ENCODE peak calls at places on chromosomes 12 and 14, in nine cellular contexts. G is CD8-positive, alpha-beta memory T cell; P is Peyer's patch; O is ovary; D is tibial nerve; Q is mesendoderm; J is right cardiac atrium; K is aorta; E is CD4-positive, alpha-beta memory T cell. L is an unnamed sample.
A peak's percentile ranks its signal among the peaks of the same experiment; 100 is the strongest.

GRCh38 chr12:108720757-108721514 is 10.4 kb downstream of the CORO1C start:
- DNase-seq in D (no peak), E (no peak), J (no peak), Q (peak; percentile 66), O (no peak), G (no peak), P (no peak), K (no peak), L (peak; percentile 63)

GRCh38 chr12:90304231-90304630 is 595.6 kb upstream of the ATP2B1 start:
- DNase-seq in G (no peak), P (no peak), K (no peak), O (no peak), D (no peak), E (no peak), Q (no peak), J (no peak), L (peak; percentile 89)

GRCh38 chr12:83827193-83827592 is 1085.4 kb downstream of the SLC6A15 start:
- DNase-seq in P (no peak), J (no peak), G (no peak), Q (no peak), D (no peak), O (no peak), K (no peak), E (no peak), L (no peak)

GRCh38 chr12:111438501-111438900 is 32.8 kb downstream of the SH2B3 start:
- DNase-seq in D (no peak), O (no peak), K (peak; percentile 75), P (no peak), G (peak; percentile 84), J (no peak), E (peak; percentile 47), Q (peak; percentile 35), L (peak; percentile 39)

GRCh38 chr14:100246809-100247428 is 8.0 kb downstream of the YY1 start:
- DNase-seq in E (peak; percentile 48), O (no peak), J (no peak), G (no peak), Q (peak; percentile 89), K (no peak), P (no peak), D (no peak), L (peak; percentile 36)

GRCh38 chr12:52245259-52245961 is 12.4 kb downstream of the KRT7 start:
- DNase-seq in J (no peak), O (no peak), Q (no peak), G (no peak), K (no peak), D (no peak), P (no peak), E (no peak), L (peak; percentile 29)

GRCh38 chr12:77925536-77926108 is 94.9 kb downstream of the NAV3 start:
- DNase-seq in K (peak; percentile 60), Q (peak; percentile 95), J (peak; percentile 76), E (no peak), D (peak; percentile 34), P (peak; percentile 44), O (peak; percentile 75), G (no peak), L (peak; percentile 52)

GRCh38 chr14:91511014-91511466 is 930 bp upstream of the PPP4R3A start:
- DNase-seq in E (no peak), O (no peak), J (no peak), G (no peak), Q (peak; percentile 55), K (no peak), P (no peak), D (no peak), L (no peak)

GRCh38 chr12:94616217-94616729 is 34.1 kb downstream of the TMCC3 start:
- DNase-seq in J (no peak), Q (peak; percentile 82), P (peak; percentile 79), O (no peak), D (no peak), E (no peak), G (no peak), K (no peak), L (peak; percentile 24)

GRCh38 chr14:56555921-56556570 is 23.6 kb upstream of the TMEM260 start:
- DNase-seq in D (no peak), O (no peak), P (no peak), E (no peak), Q (peak; percentile 89), G (no peak), K (no peak), J (no peak), L (no peak)

GRCh38 chr12:116982721-116983502 is 72.2 kb downstream of the FBXW8 start:
- DNase-seq in J (no peak), P (no peak), D (no peak), K (peak; percentile 60), O (no peak), G (no peak), E (no peak), Q (peak; percentile 13), L (peak; percentile 74)

GRCh38 chr12:2581293-2582045 is 213.3 kb upstream of the FKBP4 start:
- DNase-seq in E (no peak), P (no peak), J (no peak), Q (no peak), O (no peak), K (no peak), G (no peak), D (no peak), L (no peak)

GRCh38 chr14:50285861-50286260 is 26.2 kb downstream of the L2HGDH start:
- DNase-seq in D (no peak), J (no peak), K (no peak), O (no peak), Q (no peak), P (no peak), G (no peak), E (no peak), L (no peak)

GRCh38 chr12:124441443-124442190 is 125.8 kb downstream of the NCOR2 start:
- DNase-seq in Q (no peak), K (peak; percentile 75), J (peak; percentile 56), P (no peak), G (no peak), D (no peak), E (no peak), O (no peak), L (no peak)

GRCh38 chr12:2998789-2999264 is 39.6 kb downstream of the TEAD4 start:
- DNase-seq in E (no peak), P (peak; percentile 39), D (no peak), K (peak; percentile 79), G (no peak), J (peak; percentile 59), Q (peak; percentile 79), O (peak; percentile 69), L (no peak)

GRCh38 chr12:71605034-71605433 is 58.6 kb downstream of the ZFC3H1 start:
- DNase-seq in E (no peak), P (no peak), D (no peak), Q (no peak), G (no peak), J (no peak), O (no peak), K (no peak), L (no peak)

GRCh38 chr14:83777516-83777915 is 1752.4 kb upstream of the FLRT2 start:
- DNase-seq in O (no peak), J (no peak), P (no peak), Q (no peak), E (no peak), K (no peak), D (no peak), G (no peak), L (no peak)
- H3K4me1 ChIP-seq in O (no peaks in the 10 kb centered on the region), J (no peaks in the 10 kb centered on the region), P (no peaks in the 10 kb centered on the region), Q (no peaks in the 10 kb centered on the region), E (no peaks in the 10 kb centered on the region), K (no peaks in the 10 kb centered on the region), D (no peaks in the 10 kb centered on the region), G (no peaks in the 10 kb centered on the region), L (no peaks in the 10 kb centered on the region)

GRCh38 chr12:119710374-119710773 is 42.4 kb downstream of the PRKAB1 start:
- DNase-seq in K (no peak), O (no peak), E (no peak), Q (no peak), J (no peak), P (no peak), G (no peak), D (no peak), L (no peak)
- H3K27ac ChIP-seq in K (no peak overlapping the region), O (no peak overlapping the region), E (no peak overlapping the region), Q (no peak overlapping the region), J (no peak overlapping the region), P (no peak overlapping the region), G (no peak overlapping the region), D (no peak overlapping the region), L (no peak overlapping the region)

DNA sequence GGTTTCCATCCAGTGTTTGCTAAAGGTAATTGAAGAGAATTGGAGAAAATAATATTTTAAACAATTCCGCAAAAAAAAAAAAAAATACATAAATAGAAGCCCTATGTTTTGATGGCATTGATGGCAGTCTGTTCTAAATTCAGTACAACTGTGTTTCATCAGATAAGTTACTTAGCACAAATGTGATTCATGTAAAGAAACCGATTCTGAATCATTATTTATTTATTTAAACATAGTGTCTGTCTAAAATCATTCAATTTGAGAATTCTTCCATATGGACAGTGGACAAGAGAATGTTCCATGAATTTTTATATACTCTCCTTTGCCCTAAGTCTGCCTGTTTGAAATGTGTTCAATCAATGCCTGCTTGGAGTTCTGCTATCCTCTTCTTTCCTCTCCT is 126.5 kb downstream of the PDE3A start:
- DNase-seq in G (no peak), K (no peak), E (no peak), D (no peak), O (no peak), J (no peak), P (no peak), Q (no peak), L (no peak)
- H3K4me1 ChIP-seq in G (no peaks in the 10 kb centered on the region), K (peaks cover 16% of the 10 kb centered on the region), E (no peaks in the 10 kb centered on the region), D (no peaks in the 10 kb centered on the region), O (peaks cover 6% of the 10 kb centered on the region), J (peaks cover 2% of the 10 kb centered on the region), P (no peaks in the 10 kb centered on the region), Q (no peaks in the 10 kb centered on the region), L (peaks cover 7% of the 10 kb centered on the region)

GRCh38 chr12:64323476-64324225 is 66.9 kb downstream of the C12orf56 start:
- DNase-seq in J (no peak), G (no peak), P (no peak), Q (peak; percentile 54), O (no peak), D (no peak), K (no peak), E (no peak), L (peak; percentile 63)

GRCh38 chr12:64323006-64323405 is 67.6 kb downstream of the C12orf56 start:
- DNase-seq in O (no peak), K (no peak), J (no peak), E (no peak), D (no peak), Q (no peak), P (no peak), G (no peak), L (no peak)

GRCh38 chr12:64325055-64325454 is 65.5 kb downstream of the C12orf56 start:
- DNase-seq in Q (no peak), O (no peak), D (no peak), P (no peak), K (no peak), J (no peak), G (no peak), E (no peak), L (no peak)

GRCh38 chr12:64318605-64319004 is 72.0 kb downstream of the C12orf56 start:
- DNase-seq in K (no peak), P (no peak), O (no peak), J (no peak), Q (peak; percentile 88), D (no peak), E (no peak), G (no peak), L (peak; percentile 36)

DNA sequence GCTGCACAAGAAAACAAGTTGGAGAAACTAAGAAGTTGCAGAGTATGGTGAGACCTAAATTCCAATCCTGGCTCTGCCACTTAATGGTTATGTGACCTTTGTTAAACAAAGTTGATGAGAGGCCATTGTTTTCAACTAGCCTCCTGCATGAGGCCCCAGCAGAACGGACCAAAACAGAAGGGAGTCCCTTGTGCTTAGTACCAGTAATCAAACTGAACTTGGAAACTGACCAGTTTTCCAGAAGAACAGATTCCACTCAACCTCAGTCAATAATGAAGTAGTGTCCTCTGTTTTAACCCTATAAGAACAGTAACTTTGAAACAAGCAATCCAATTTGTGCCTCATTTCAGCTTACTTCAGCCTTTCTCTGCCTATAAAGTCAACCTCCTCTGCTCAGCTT is 69.9 kb downstream of the C12orf56 start:
- DNase-seq in J (no peak), P (no peak), G (no peak), E (no peak), D (no peak), K (no peak), O (no peak), Q (no peak), L (no peak)
- H3K27ac ChIP-seq in J (no peak overlapping the region), P (no peak overlapping the region), G (no peak overlapping the region), E (no peak overlapping the region), D (peak overlapping the region; percentile 66), K (no peak overlapping the region), O (no peak overlapping the region), Q (no peak overlapping the region), L (no peak overlapping the region)